ENCODE peak calls at places on chromosome 3, in four cellular contexts. J is cardiac muscle cell, B is GM12878, O is spleen. Q is an unnamed sample.
A peak's percentile ranks its signal among the peaks of the same experiment; 100 is the strongest.

GRCh38 chr3:173241727-173242126 is 100.7 kb upstream of the SPATA16 start:
- DNase-seq in J (no peak), B (no peak), O (no peak), Q (no peak)

GRCh38 chr3:120102674-120103073 is 8.4 kb upstream of the GSK3B start:
- DNase-seq in J (no peak), B (no peak), O (no peak), Q (no peak)

GRCh38 chr3:65927576-65927975 is 111.1 kb downstream of the MAGI1 start:
- DNase-seq in J (no peak), B (no peak), O (no peak), Q (no peak)

GRCh38 chr3:64717411-64717810 is 29.6 kb upstream of the ADAMTS9 start:
- DNase-seq in J (no peak), B (no peak), O (no peak), Q (no peak)

GRCh38 chr3:56468184-56469106 is at the start of gene ERC2:
- DNase-seq in J (peak; percentile 93), B (no peak), O (no peak), Q (peak; percentile 58)

GRCh38 chr3:143668924-143669790 is 179.1 kb downstream of the SLC9A9 start:
- DNase-seq in J (no peak), B (peak; percentile 71), O (no peak), Q (no peak)

GRCh38 chr3:52998781-52999509 is 46.9 kb downstream of the SFMBT1 start:
- DNase-seq in J (no peak), B (no peak), O (no peak), Q (no peak)

GRCh38 chr3:18112976-18113766 is 312.0 kb downstream of the SATB1 start:
- DNase-seq in J (no peak), B (no peak), O (no peak), Q (no peak)

GRCh38 chr3:133970916-133971315 is 58.8 kb downstream of the SLCO2A1 start:
- DNase-seq in J (no peak), B (no peak), O (peak; percentile 65), Q (no peak)

GRCh38 chr3:161337311-161337710 is 34.0 kb downstream of the SPTSSB start:
- DNase-seq in J (no peak), B (no peak), O (no peak), Q (no peak)

GRCh38 chr3:29441020-29441324 is 160.1 kb downstream of the RBMS3 start:
- DNase-seq in J (no peak), B (no peak), O (no peak), Q (no peak)

GRCh38 chr3:16441306-16441898 is 72.1 kb downstream of the RFTN1 start:
- DNase-seq in J (no peak), B (no peak), O (no peak), Q (no peak)

GRCh38 chr3:193836918-193837317 is 243.9 kb downstream of the OPA1 start:
- DNase-seq in J (no peak), B (no peak), O (no peak), Q (no peak)

GRCh38 chr3:123202451-123202850 is 708 bp downstream of the SEC22A start:
- DNase-seq in J (peak; percentile 18), B (no peak), O (no peak), Q (no peak)

GRCh38 chr3:169241575-169241927 is 422.0 kb downstream of the MECOM start:
- DNase-seq in J (no peak), B (no peak), O (no peak), Q (no peak)

GRCh38 chr3:127846576-127846975 is 24.3 kb upstream of the MGLL start:
- DNase-seq in J (no peak), B (no peak), O (no peak), Q (no peak)

GRCh38 chr3:156433910-156434309 is 121.0 kb downstream of the SSR3 start:
- DNase-seq in J (no peak), B (no peak), O (no peak), Q (no peak)

GRCh38 chr3:172708905-172709775 is 1.7 kb downstream of the NCEH1 start:
- DNase-seq in J (no peak), B (no peak), O (no peak), Q (no peak)

GRCh38 chr3:9779197-9779596 is 9.4 kb upstream of the CAMK1 start:
- DNase-seq in J (no peak), B (no peak), O (peak; percentile 78), Q (no peak)

GRCh38 chr3:80079886-80080285 is 312.1 kb upstream of the ROBO1 start:
- DNase-seq in J (no peak), B (no peak), O (no peak), Q (no peak)

GRCh38 chr3:38916706-38917105 is 100.7 kb upstream of the SCN10A start:
- DNase-seq in J (no peak), B (no peak), O (no peak), Q (no peak)

GRCh38 chr3:36741285-36741684 is 23.1 kb downstream of the DCLK3 start:
- DNase-seq in J (no peak), B (no peak), O (no peak), Q (no peak)

GRCh38 chr3:100865442-100865841 is 127.8 kb downstream of the ABI3BP start:
- DNase-seq in J (no peak), B (no peak), O (no peak), Q (no peak)

GRCh38 chr3:192091831-192092230 is 630.9 kb downstream of the PYDC2 start:
- DNase-seq in J (no peak), B (no peak), O (no peak), Q (no peak)

GRCh38 chr3:150411971-150412370 is 3.9 kb downstream of the TSC22D2 start:
- DNase-seq in J (no peak), B (no peak), O (no peak), Q (no peak)
- H3K4me3 ChIP-seq in J (peak overlapping the region; percentile 62), B (peak overlapping the region; percentile 96), O (peak overlapping the region; percentile 96), Q (no peak overlapping the region)

GRCh38 chr3:47176582-47176981 is 12.7 kb upstream of the SETD2 start:
- DNase-seq in J (no peak), B (no peak), O (no peak), Q (no peak)
- H3K4me3 ChIP-seq in J (no peak overlapping the region), B (no peak overlapping the region), O (no peak overlapping the region), Q (no peak overlapping the region)

GRCh38 chr3:57893156-57893555 is 115.1 kb upstream of the FLNB start:
- DNase-seq in J (no peak), B (no peak), O (no peak), Q (no peak)

GRCh38 chr3:57896691-57897090 is 111.5 kb upstream of the FLNB start:
- DNase-seq in J (no peak), B (no peak), O (no peak), Q (no peak)

GRCh38 chr3:57892423-57892822 is 115.8 kb upstream of the FLNB start:
- DNase-seq in J (no peak), B (no peak), O (no peak), Q (no peak)

GRCh38 chr3:57893668-57894067 is 114.6 kb upstream of the FLNB start:
- DNase-seq in J (no peak), B (no peak), O (no peak), Q (no peak)

DNA sequence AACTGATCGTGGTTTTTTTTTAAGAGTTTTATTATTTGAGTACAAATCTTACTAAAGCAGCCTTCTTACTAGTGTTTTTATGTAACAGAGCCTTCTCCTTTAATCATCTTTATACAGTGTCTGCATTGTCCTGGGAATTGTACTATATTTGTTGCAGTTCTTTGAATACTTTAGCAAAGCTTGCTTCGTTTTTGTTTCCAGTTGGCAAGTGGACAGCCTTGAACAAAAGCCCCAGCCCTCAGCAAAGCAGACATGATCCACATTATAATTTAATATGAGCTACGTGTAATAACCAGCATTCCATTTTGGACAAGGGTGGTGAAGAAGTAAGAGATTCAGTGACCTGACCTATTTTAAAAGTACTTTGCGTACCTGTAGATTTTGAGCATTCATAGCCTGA is 112.2 kb upstream of the FLNB start:
- DNase-seq in J (no peak), B (no peak), O (no peak), Q (no peak)
- H3K4me3 ChIP-seq in J (no peak overlapping the region), B (no peak overlapping the region), O (no peak overlapping the region), Q (no peak overlapping the region)

GRCh38 chr3:72482589-72483249 is 365.5 kb downstream of the SHQ1 start:
- DNase-seq in J (peak; percentile 22), B (peak; percentile 48), O (no peak), Q (no peak)
- H3K4me3 ChIP-seq in J (no peak overlapping the region), B (peak overlapping the region; percentile 2), O (peak overlapping the region; percentile 21), Q (no peak overlapping the region)

GRCh38 chr3:7630351-7630911 is 769.5 kb downstream of the GRM7 start:
- DNase-seq in J (no peak), B (no peak), O (no peak), Q (no peak)

GRCh38 chr3:7632305-7632704 is 771.4 kb downstream of the GRM7 start:
- DNase-seq in J (no peak), B (no peak), O (no peak), Q (no peak)

DNA sequence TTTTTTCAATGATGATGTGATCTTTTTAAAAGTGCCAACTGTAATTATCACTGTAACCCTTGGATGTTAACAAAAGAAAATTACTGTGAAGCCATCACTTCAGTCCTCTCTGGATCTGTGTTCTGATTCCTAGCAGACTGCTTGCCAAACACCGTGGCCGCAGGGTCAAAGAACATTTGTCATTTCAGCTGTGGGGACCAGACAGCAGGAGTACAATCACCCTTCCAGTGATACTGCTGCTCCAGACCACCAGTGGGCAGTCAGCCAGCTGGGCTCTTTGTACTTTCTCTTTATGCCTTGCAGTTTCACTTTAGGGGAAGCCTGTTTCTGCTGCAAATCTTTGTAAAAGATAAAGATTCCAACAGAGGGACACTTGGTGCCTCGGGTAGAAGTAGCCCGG is 770.0 kb downstream of the GRM7 start:
- DNase-seq in J (peak; percentile 7), B (no peak), O (no peak), Q (no peak)
- H3K4me3 ChIP-seq in J (no peak overlapping the region), B (no peak overlapping the region), O (no peak overlapping the region), Q (no peak overlapping the region)

GRCh38 chr3:184173374-184173722 is 1.3 kb upstream of the AP2M1 start:
- DNase-seq in J (no peak), B (no peak), O (no peak), Q (no peak)

GRCh38 chr3:184174646-184175492 is at the start of gene AP2M1:
- DNase-seq in J (peak; percentile 99), B (peak; percentile 93), O (peak; percentile 100), Q (peak; percentile 94)

GRCh38 chr3:184175506-184175905 is 851 bp downstream of the AP2M1 start:
- DNase-seq in J (no peak), B (no peak), O (peak; percentile 71), Q (no peak)

GRCh38 chr3:184172681-184173373 is 1.8 kb upstream of the AP2M1 start:
- DNase-seq in J (no peak), B (no peak), O (no peak), Q (no peak)

GRCh38 chr3:184174278-184174645 is 393 bp upstream of the AP2M1 start:
- DNase-seq in J (no peak), B (no peak), O (no peak), Q (no peak)
- H3K4me3 ChIP-seq in J (no peak overlapping the region), B (no peak overlapping the region), O (no peak overlapping the region), Q (no peak overlapping the region)

GRCh38 chr3:45914362-45915077 is 28.2 kb downstream of the CCR9 start:
- DNase-seq in J (no peak), B (no peak), O (no peak), Q (no peak)
- H3K4me3 ChIP-seq in J (no peak overlapping the region), B (peak overlapping the region; percentile 3), O (no peak overlapping the region), Q (no peak overlapping the region)

GRCh38 chr3:112043621-112044201 is 9.2 kb downstream of the TMPRSS7 start:
- DNase-seq in J (peak; percentile 81), B (peak; percentile 8), O (no peak), Q (no peak)
- H3K4me3 ChIP-seq in J (no peak overlapping the region), B (no peak overlapping the region), O (no peak overlapping the region), Q (no peak overlapping the region)